ENCODE peak calls at places on chromosomes 13 and 19, in seven cellular contexts. N is stimulated activated naive CD4-positive, alpha-beta T cell; L is coronary artery; E is SW 1271; C is HFFc6; F is colonic mucosa; G is activated CD4-positive, alpha-beta T cell treated with anti-CD3 and anti-CD28 coated beads for 48 hours. M is an unnamed sample.

GRCh38 chr13:24863748-24864540 is 100.0 kb downstream of the RNF17 start:
- DNase-seq in N (no peak), L (no peak), F (no peak), E (no peak), C (no peak), G (no peak), M (no peak)

GRCh38 chr19:50356691-50357177 is 8.7 kb downstream of the NAPSA start:
- DNase-seq in C (no peak), L (no peak), E (no peak), G (no peak), N (no peak), F (no peak), M (no peak)

GRCh38 chr13:60873116-60873515 is 476.1 kb downstream of the TDRD3 start:
- DNase-seq in E (no peak), N (no peak), L (no peak), F (no peak), C (no peak), G (no peak), M (no peak)

GRCh38 chr13:34967851-34968562 is 25.9 kb downstream of the NBEA start:
- DNase-seq in G (no peak), F (no peak), E (no peak), C (no peak), N (no peak), L (no peak), M (no peak)

GRCh38 chr13:93549326-93549855 is 322.8 kb downstream of the GPC6 start:
- DNase-seq in L (peak; percentile 71), E (no peak), G (no peak), N (no peak), F (no peak), C (no peak), M (no peak)

GRCh38 chr19:47109541-47110375 is 3.8 kb downstream of the ZC3H4 start:
- DNase-seq in N (peak; percentile 13), G (peak; percentile 79), E (no peak), L (no peak), F (peak; percentile 58), C (peak; percentile 44), M (peak; percentile 54)

GRCh38 chr13:44386932-44387556 is 13.4 kb downstream of the SERP2 start:
- DNase-seq in E (no peak), F (no peak), C (no peak), G (no peak), N (no peak), L (no peak), M (no peak)

GRCh38 chr13:91280806-91281205 is 66.7 kb upstream of the MIR17HG start:
- DNase-seq in L (no peak), G (no peak), E (no peak), N (no peak), C (no peak), F (no peak), M (peak; percentile 43)

GRCh38 chr19:6551607-6552450 is 21.0 kb downstream of the TNFSF9 start:
- DNase-seq in G (peak; percentile 77), E (no peak), L (no peak), N (peak; percentile 35), C (no peak), F (no peak), M (no peak)

GRCh38 chr19:18304496-18305312 is 18.2 kb downstream of the LSM4 start:
- DNase-seq in E (peak; percentile 29), G (peak; percentile 90), F (peak; percentile 67), L (peak; percentile 98), N (peak; percentile 60), C (peak; percentile 75), M (peak; percentile 62)

GRCh38 chr13:89066868-89067466 is 1395.8 kb downstream of the SLITRK5 start:
- DNase-seq in E (no peak), N (peak; percentile 1), C (no peak), F (peak; percentile 39), L (no peak), G (peak; percentile 24), M (no peak)

GRCh38 chr13:27920677-27921420 is 1.0 kb downstream of the PDX1 start:
- DNase-seq in E (no peak), N (no peak), C (no peak), G (no peak), L (no peak), F (no peak), M (no peak)

GRCh38 chr13:113796211-113796875 is 37.3 kb downstream of the TMEM255B start:
- DNase-seq in C (no peak), E (no peak), L (no peak), G (no peak), N (no peak), F (no peak), M (no peak)

GRCh38 chr19:1748703-1749341 is 4.5 kb upstream of the ONECUT3 start:
- DNase-seq in G (no peak), F (no peak), L (no peak), C (no peak), E (no peak), N (no peak), M (no peak)

GRCh38 chr13:85771856-85772255 is 27.4 kb downstream of the SLITRK6 start:
- DNase-seq in C (no peak), N (no peak), F (no peak), E (no peak), L (no peak), G (no peak), M (no peak)

GRCh38 chr13:80962173-80962572 is 621.2 kb upstream of the SPRY2 start:
- DNase-seq in G (no peak), F (no peak), E (no peak), N (no peak), L (no peak), C (no peak), M (no peak)

GRCh38 chr19:45791744-45792481 is 732 bp downstream of the DMWD start:
- DNase-seq in F (no peak), N (no peak), G (peak; percentile 31), C (no peak), L (no peak), E (no peak), M (no peak)

GRCh38 chr13:47546265-47546962 is 454.7 kb downstream of the SUCLA2 start:
- DNase-seq in E (no peak), N (no peak), L (no peak), C (no peak), F (peak; percentile 19), G (no peak), M (peak; percentile 6)

GRCh38 chr13:89746554-89746953 is 1600.9 kb upstream of the MIR17HG start:
- DNase-seq in L (no peak), F (no peak), G (no peak), C (no peak), N (no peak), E (no peak), M (no peak)

GRCh38 chr19:29372921-29373797 is 152.6 kb upstream of the VSTM2B start:
- DNase-seq in L (peak; percentile 57), C (no peak), N (no peak), F (no peak), E (no peak), G (no peak), M (no peak)

GRCh38 chr19:48244289-48244688 is 11.4 kb downstream of the CARD8 start:
- DNase-seq in E (no peak), L (no peak), G (peak; percentile 37), N (no peak), F (no peak), C (no peak), M (no peak)

GRCh38 chr19:2867025-2867991 is at the start of gene ZNF556:
- DNase-seq in C (no peak), N (no peak), F (no peak), L (no peak), E (no peak), G (peak; percentile 25), M (peak; percentile 99)

GRCh38 chr19:34838248-34838647 is 65.2 kb upstream of the ZNF599 start:
- DNase-seq in F (no peak), G (no peak), C (no peak), E (no peak), N (no peak), L (no peak), M (no peak)

GRCh38 chr19:16355293-16356043 is 30.8 kb downstream of the KLF2 start:
- DNase-seq in F (no peak), G (no peak), E (no peak), C (no peak), L (no peak), N (peak; percentile 24), M (no peak)

GRCh38 chr19:51327066-51327985 is 14.6 kb downstream of the VSIG10L start:
- DNase-seq in E (no peak), L (no peak), N (peak; percentile 30), C (no peak), G (peak; percentile 82), F (peak; percentile 61), M (peak; percentile 15)

GRCh38 chr19:50486823-50487515 is 10.3 kb upstream of the GARIN5A start:
- DNase-seq in L (no peak), C (peak; percentile 41), G (peak; percentile 91), F (peak; percentile 41), N (peak; percentile 37), E (no peak), M (peak; percentile 66)

GRCh38 chr19:11324748-11325389 is 14.6 kb downstream of the RAB3D start:
- DNase-seq in C (no peak), E (no peak), L (no peak), N (no peak), G (no peak), F (no peak), M (no peak)

GRCh38 chr19:55526216-55527196 is 10.4 kb downstream of the SBK2 start:
- DNase-seq in N (no peak), E (no peak), F (peak; percentile 81), G (no peak), L (no peak), C (peak; percentile 51), M (peak; percentile 57)

GRCh38 chr19:9847087-9847671 is 12.1 kb downstream of the PIN1 start:
- DNase-seq in E (no peak), N (peak; percentile 9), F (peak; percentile 35), C (peak; percentile 95), L (no peak), G (peak; percentile 75), M (peak; percentile 90)

GRCh38 chr13:63184693-63185092 is 1769.0 kb upstream of the PCDH20 start:
- DNase-seq in C (no peak), N (no peak), E (peak; percentile 41), G (no peak), F (no peak), L (no peak), M (peak; percentile 77)

GRCh38 chr19:46429999-46430398 is 1.3 kb upstream of the PNMA8C start:
- DNase-seq in F (no peak), E (no peak), G (no peak), C (no peak), L (no peak), N (no peak), M (no peak)

GRCh38 chr13:36432106-36432544 is at the start of gene CCNA1:
- DNase-seq in C (no peak), N (no peak), F (peak; percentile 19), E (no peak), G (peak; percentile 27), L (no peak), M (no peak)

GRCh38 chr19:54281008-54281728 is at the start of gene LILRB2:
- DNase-seq in E (no peak), G (no peak), C (no peak), N (no peak), F (no peak), L (no peak), M (no peak)

GRCh38 chr19:35963514-35963913 is 27.3 kb downstream of the LRFN3 start:
- DNase-seq in C (peak; percentile 22), F (no peak), G (peak; percentile 68), N (peak; percentile 9), E (no peak), L (no peak), M (peak; percentile 53)